ENCODE peak calls at places on chromosomes 13 and 19, in four cellular contexts. C is stimulated activated naive CD8-positive, alpha-beta T cell treated with anti-CD3 and anti-CD28 coated beads, Interleukin-15, Interleukin-2, amounts not matched to agents 100 U/mL and 50 U/mL, for 24 hours; Q is heart left ventricle; D is globus pallidus. U is an unnamed sample.

GRCh38 chr13:105336706-105337582 is 1198.5 kb downstream of the EFNB2 start:
- DNase-seq in C (no peak), D (no peak), Q (no peak), U (no peak)

GRCh38 chr13:110150384-110151091 is 156.4 kb downstream of the COL4A1 start:
- DNase-seq in Q (no peak), C (no peak), D (no peak), U (no peak)

GRCh38 chr19:47107201-47107952 is 6.2 kb downstream of the ZC3H4 start:
- DNase-seq in Q (no peak), D (no peak), C (no peak), U (no peak)

GRCh38 chr13:28321751-28322150 is 173.2 kb downstream of the FLT1 start:
- DNase-seq in Q (no peak), C (no peak), D (no peak), U (no peak)

GRCh38 chr19:1945899-1946298 is 4.9 kb downstream of the CSNK1G2 start:
- DNase-seq in Q (no peak), D (no peak), C (peak), U (no peak)

GRCh38 chr13:94658926-94659649 is 53.3 kb downstream of the SOX21 start:
- DNase-seq in Q (no peak), D (no peak), C (no peak), U (no peak)

GRCh38 chr19:43789029-43789428 is 8.3 kb upstream of the KCNN4 start:
- DNase-seq in Q (no peak), C (no peak), D (no peak), U (no peak)

GRCh38 chr13:28718186-28718537 is 608 bp downstream of the SLC46A3 start:
- DNase-seq in D (peak), Q (no peak), C (no peak), U (no peak)

GRCh38 chr13:25252229-25252628 is 35.1 kb downstream of the MTMR6 start:
- DNase-seq in Q (no peak), C (no peak), D (no peak), U (no peak)

GRCh38 chr19:35557539-35558399 is 5.7 kb downstream of the ATP4A start:
- DNase-seq in D (no peak), C (peak), Q (peak), U (peak)

GRCh38 chr13:105474983-105475382 is 1060.5 kb downstream of the EFNB2 start:
- DNase-seq in Q (no peak), D (no peak), C (no peak), U (no peak)

GRCh38 chr13:35470671-35471465 is 5.6 kb downstream of the MAB21L1 start:
- DNase-seq in C (no peak), Q (peak), D (peak), U (peak)

GRCh38 chr19:17758528-17758927 is 7.3 kb downstream of the FCHO1 start:
- DNase-seq in D (no peak), C (no peak), Q (no peak), U (no peak)

GRCh38 chr19:2135474-2136402 is 15.6 kb downstream of the AP3D1 start:
- DNase-seq in C (no peak), D (no peak), Q (no peak), U (no peak)

GRCh38 chr19:55082023-55082851 is 6.6 kb downstream of the EPS8L1 start:
- DNase-seq in D (no peak), C (peak), Q (peak), U (peak)

GRCh38 chr19:5156231-5156986 is 184.2 kb downstream of the PTPRS start:
- DNase-seq in C (no peak), D (no peak), Q (no peak), U (no peak)

GRCh38 chr19:32570081-32570785 is 10.8 kb upstream of the PDCD5 start:
- DNase-seq in D (peak), C (peak), Q (peak), U (peak)

GRCh38 chr13:23608704-23609413 is 38.6 kb downstream of the TNFRSF19 start:
- DNase-seq in D (peak), C (no peak), Q (peak), U (peak)

GRCh38 chr13:52348983-52349780 is 56.8 kb downstream of the THSD1 start:
- DNase-seq in C (peak), Q (no peak), D (no peak), U (no peak)

GRCh38 chr13:111211789-111212516 is 96.8 kb downstream of the ARHGEF7 start:
- DNase-seq in C (no peak), Q (no peak), D (no peak), U (no peak)

GRCh38 chr19:18193388-18194207 is 580 bp downstream of the MPV17L2 start:
- DNase-seq in Q (no peak), D (no peak), C (no peak), U (no peak)

GRCh38 chr13:113066746-113067145 is 38.8 kb upstream of the F7 start:
- DNase-seq in Q (peak), D (no peak), C (no peak), U (no peak)

GRCh38 chr13:100789481-100789880 is 114.9 kb upstream of the TMTC4 start:
- DNase-seq in C (no peak), Q (no peak), D (peak), U (no peak)

GRCh38 chr19:54439174-54439851 is 9.7 kb upstream of the LENG8 start:
- DNase-seq in C (peak), D (peak), Q (no peak), U (no peak)

GRCh38 chr13:26896986-26897668 is 136.5 kb upstream of the GPR12 start:
- DNase-seq in Q (no peak), D (no peak), C (no peak), U (no peak)

GRCh38 chr19:49829721-49830120 is 11.6 kb downstream of the MED25 start:
- DNase-seq in D (no peak), C (no peak), Q (no peak), U (no peak)